ENCODE peak calls at places on chromosomes 13 and 19, in four cellular contexts. Z is HepG2, V is H1, O is K562. S is an unnamed sample.

GRCh38 chr13:78659450-78660110 is 625 bp upstream of the OBI1 start:
- DNase-seq in V (no peak), Z (no peak), O (no peak), S (peak; percentile 39)

GRCh38 chr19:34308381-34309367 is 54.3 kb downstream of the GARRE1 start:
- DNase-seq in V (no peak), O (no peak), Z (no peak), S (no peak)

GRCh38 chr19:31255863-31256600 is 93.2 kb downstream of the TSHZ3 start:
- DNase-seq in Z (no peak), O (no peak), V (peak; percentile 33), S (no peak)

GRCh38 chr13:27868639-27869435 is 51.0 kb upstream of the PDX1 start:
- DNase-seq in O (no peak), V (no peak), Z (no peak), S (peak; percentile 29)

GRCh38 chr13:106595623-106596022 is 27.7 kb upstream of the ARGLU1 start:
- DNase-seq in O (no peak), Z (no peak), V (no peak), S (no peak)

GRCh38 chr13:113413178-113413897 is 40.0 kb downstream of the ADPRHL1 start:
- DNase-seq in V (no peak), Z (no peak), O (no peak), S (no peak)

GRCh38 chr13:84933797-84934196 is 865.4 kb downstream of the SLITRK6 start:
- DNase-seq in Z (no peak), O (no peak), V (no peak), S (no peak)

GRCh38 chr19:18795540-18795939 is 4.4 kb upstream of the COMP start:
- DNase-seq in Z (no peak), V (no peak), O (no peak), S (no peak)

GRCh38 chr13:106530209-106530906 is 5.1 kb downstream of the EFNB2 start:
- DNase-seq in Z (no peak), O (no peak), V (no peak), S (peak; percentile 61)

GRCh38 chr13:29852464-29853054 is 2.1 kb upstream of the UBL3 start:
- DNase-seq in O (no peak), V (no peak), Z (no peak), S (no peak)

GRCh38 chr13:111620586-111620985 is 300.1 kb downstream of the TEX29 start:
- DNase-seq in Z (no peak), O (no peak), V (no peak), S (no peak)
- H3K27me3 ChIP-seq in Z (peaks cover 14% of the 10 kb centered on the region), O (peaks cover 4% of the 10 kb centered on the region), V (no peaks in the 10 kb centered on the region), S (no peaks in the 10 kb centered on the region)

DNA sequence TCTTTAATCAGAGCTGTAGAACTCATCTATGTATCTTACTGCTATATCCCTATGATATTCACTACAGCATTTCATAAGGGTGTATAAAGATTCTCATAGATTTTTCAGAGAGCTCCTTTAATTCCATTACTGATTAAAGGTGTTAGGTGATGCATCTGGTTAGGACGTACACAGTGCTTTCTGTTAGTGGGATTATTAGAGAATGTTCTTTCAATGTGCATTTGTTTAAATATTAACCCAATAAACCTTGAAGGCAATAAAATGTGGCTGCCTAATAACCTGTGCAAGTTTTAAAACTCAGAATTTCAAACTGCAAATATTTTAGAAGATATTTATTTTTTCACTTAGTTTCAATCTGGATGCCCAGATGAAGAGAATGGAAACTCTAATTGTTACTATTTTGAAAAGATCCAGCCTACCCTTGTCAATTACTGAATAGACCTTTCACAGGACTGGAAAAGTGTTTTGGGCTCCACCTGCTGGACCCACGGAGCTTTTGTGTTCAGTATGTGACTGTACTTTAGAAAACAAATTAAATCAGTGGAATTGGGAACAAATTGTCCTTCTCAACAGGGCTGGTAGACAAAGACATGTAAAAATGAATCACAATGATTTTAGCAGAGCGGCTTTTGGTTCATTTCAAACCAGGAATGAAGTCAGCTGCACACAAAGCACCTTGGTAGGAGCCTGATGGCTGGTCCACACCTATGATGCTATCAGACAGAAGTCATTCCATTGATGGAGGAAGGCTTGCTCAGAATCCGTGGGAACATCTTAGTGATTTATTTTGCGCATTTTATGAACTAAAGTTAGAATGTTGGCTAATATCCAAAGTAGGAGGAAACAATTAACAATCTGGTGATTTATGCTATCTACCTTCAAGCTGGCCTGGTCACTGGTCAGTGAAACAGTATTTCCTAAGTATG is 89.5 kb upstream of the RAP2A start:
- DNase-seq in Z (peak; percentile 62), O (no peak), V (no peak), S (peak; percentile 78)
- TF ChIP-seq JUN in Z (no peak), O (no peak), V (no peak), S (no peak)

GRCh38 chr19:29091127-29091526 is 121.8 kb downstream of the UQCRFS1 start:
- DNase-seq in O (no peak), V (no peak), Z (no peak), S (no peak)

GRCh38 chr19:29086182-29086581 is 126.8 kb downstream of the UQCRFS1 start:
- DNase-seq in O (no peak), V (no peak), Z (peak; percentile 2), S (no peak)

GRCh38 chr19:29089315-29089855 is 123.6 kb downstream of the UQCRFS1 start:
- DNase-seq in Z (no peak), V (no peak), O (no peak), S (no peak)

GRCh38 chr19:29086646-29087045 is 126.3 kb downstream of the UQCRFS1 start:
- DNase-seq in Z (no peak), O (no peak), V (no peak), S (no peak)

DNA sequence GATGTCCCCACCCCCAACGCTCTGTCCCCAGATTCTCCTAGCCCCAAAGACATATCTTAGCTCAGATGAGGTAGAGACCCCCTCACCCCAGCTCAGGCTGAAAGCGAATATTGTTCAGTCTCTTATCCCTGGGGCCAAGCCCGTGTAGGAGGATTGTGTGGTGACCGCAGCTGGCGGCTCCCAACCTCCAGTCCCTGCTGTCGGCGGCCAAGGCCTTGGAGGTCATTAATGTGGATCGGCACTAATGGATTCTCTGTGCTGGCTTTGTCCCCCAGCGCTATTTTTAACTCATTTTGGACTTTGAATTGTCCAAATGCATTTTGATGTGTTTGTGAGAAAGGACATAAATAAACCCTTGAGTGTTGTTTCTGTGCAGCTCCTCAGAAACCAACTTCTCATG is 124.2 kb downstream of the UQCRFS1 start:
- DNase-seq in O (no peak), V (no peak), Z (no peak), S (no peak)
- H3K27me3 ChIP-seq in O (peaks cover 48% of the 10 kb centered on the region), V (no peaks in the 10 kb centered on the region), Z (no peaks in the 10 kb centered on the region), S (no peaks in the 10 kb centered on the region)

GRCh38 chr19:5451494-5451893 is 3.7 kb upstream of the ZNRF4 start:
- DNase-seq in V (no peak), O (no peak), Z (no peak), S (no peak)
- TF ChIP-seq JUN in V (no peak), O (no peak), Z (no peak), S (no peak)

S was measured in endothelial cell of umbilical vein.